ENCODE peak calls at places on chromosome 9, in nine cellular contexts. F, I, S, H, Q, J, D, Z and C are unnamed samples.

GRCh38 chr9:3954228-3954949 is 345.5 kb downstream of the GLIS3 start:
- DNase-seq in Z (no peak), I (no peak), S (no peak), H (no peak), Q (no peak), D (no peak), J (no peak), F (no peak), C (no peak)

GRCh38 chr9:123027517-123027916 is 6.0 kb upstream of the GPR21 start:
- DNase-seq in H (no peak), Z (no peak), J (no peak), S (no peak), I (no peak), Q (no peak), D (no peak), F (no peak), C (no peak)

GRCh38 chr9:17462869-17463464 is 115.9 kb upstream of the SH3GL2 start:
- DNase-seq in F (peak), S (no peak), H (peak), Z (no peak), J (no peak), D (peak), I (no peak), Q (peak), C (no peak)

GRCh38 chr9:137312852-137313325 is 10.8 kb upstream of the NRARP start:
- DNase-seq in F (no peak), S (peak), I (no peak), Q (no peak), J (no peak), Z (peak), D (no peak), H (no peak), C (peak)

GRCh38 chr9:98730914-98731313 is 22.2 kb upstream of the GABBR2 start:
- DNase-seq in S (no peak), I (no peak), J (no peak), Z (no peak), H (no peak), F (no peak), D (no peak), Q (no peak), C (no peak)

GRCh38 chr9:99724640-99725039 is 97.0 kb upstream of the NR4A3 start:
- DNase-seq in D (no peak), Q (no peak), H (no peak), J (no peak), Z (no peak), I (no peak), S (no peak), F (no peak), C (no peak)

GRCh38 chr9:101486693-101487442 is 46.8 kb upstream of the RNF20 start:
- DNase-seq in H (peak), S (peak), Z (peak), Q (peak), F (no peak), I (no peak), J (no peak), D (peak), C (peak)

GRCh38 chr9:70772591-70772990 is 348.8 kb downstream of the TRPM3 start:
- DNase-seq in Z (no peak), F (no peak), H (no peak), S (no peak), I (no peak), J (no peak), Q (no peak), D (no peak), C (no peak)

GRCh38 chr9:122900791-122901190 is 4.4 kb downstream of the RC3H2 start:
- DNase-seq in F (no peak), H (no peak), J (no peak), Q (no peak), D (no peak), S (no peak), Z (no peak), I (no peak), C (no peak)

GRCh38 chr9:4475301-4475700 is 15.0 kb upstream of the SLC1A1 start:
- DNase-seq in D (no peak), H (no peak), J (no peak), I (no peak), Q (no peak), S (no peak), F (no peak), Z (no peak), C (no peak)

GRCh38 chr9:34869390-34869789 is 88.7 kb upstream of the PHF24 start:
- DNase-seq in J (no peak), Z (no peak), S (no peak), H (peak), I (no peak), D (no peak), Q (no peak), F (peak), C (peak)

GRCh38 chr9:98971168-98971914 is 27.6 kb downstream of the COL15A1 start:
- DNase-seq in Q (no peak), D (peak), H (peak), F (no peak), Z (no peak), S (no peak), J (no peak), I (no peak), C (peak)

GRCh38 chr9:87681271-87682061 is 44.5 kb upstream of the CTSL start:
- DNase-seq in J (no peak), Z (no peak), Q (no peak), F (no peak), D (no peak), H (no peak), S (no peak), I (no peak), C (no peak)

GRCh38 chr9:130886981-130887380 is 9.6 kb downstream of the QRFP start:
- DNase-seq in D (no peak), H (no peak), J (no peak), F (no peak), Q (no peak), I (no peak), Z (no peak), S (no peak), C (peak)

GRCh38 chr9:14466429-14466818 is 152.5 kb upstream of the NFIB start:
- DNase-seq in Z (no peak), I (no peak), F (no peak), D (no peak), Q (no peak), J (no peak), S (no peak), H (no peak), C (no peak)

GRCh38 chr9:120655005-120655622 is 59.2 kb downstream of the MEGF9 start:
- DNase-seq in J (no peak), F (no peak), Z (no peak), S (no peak), I (no peak), H (peak), Q (no peak), D (no peak), C (no peak)

GRCh38 chr9:137387034-137387890 is 35.7 kb downstream of the EXD3 start:
- DNase-seq in I (peak), J (peak), Z (no peak), H (no peak), S (no peak), Q (no peak), F (no peak), D (no peak), C (peak)

GRCh38 chr9:123266655-123267421 is 1.5 kb downstream of the STRBP start:
- DNase-seq in H (no peak), S (no peak), J (no peak), I (no peak), Z (no peak), F (no peak), Q (no peak), D (no peak), C (no peak)

GRCh38 chr9:123400926-123401503 is 45.0 kb downstream of the CRB2 start:
- DNase-seq in F (no peak), Q (no peak), I (no peak), J (no peak), Z (no peak), D (no peak), S (no peak), H (no peak), C (peak)

GRCh38 chr9:13587581-13587980 is 308.1 kb upstream of the MPDZ start:
- DNase-seq in S (no peak), I (no peak), F (no peak), Q (peak), J (no peak), H (no peak), D (no peak), Z (no peak), C (peak)

GRCh38 chr9:29332789-29333188 is 1759.5 kb upstream of the C9orf72 start:
- DNase-seq in S (no peak), J (no peak), F (no peak), H (no peak), Z (no peak), Q (no peak), D (peak), I (no peak), C (no peak)

GRCh38 chr9:127083598-127083997 is 38.8 kb downstream of the ANGPTL2 start:
- DNase-seq in I (no peak), S (no peak), Z (no peak), Q (no peak), F (peak), H (no peak), J (no peak), D (no peak), C (no peak)

GRCh38 chr9:4739587-4740372 is 1.2 kb downstream of the AK3 start:
- DNase-seq in Z (no peak), S (no peak), Q (no peak), I (no peak), H (no peak), D (no peak), J (no peak), F (peak), C (no peak)

GRCh38 chr9:120413121-120414048 is 166.6 kb downstream of the CDK5RAP2 start:
- DNase-seq in H (no peak), D (no peak), Z (no peak), Q (no peak), S (no peak), I (no peak), F (peak), J (no peak), C (no peak)

GRCh38 chr9:18768951-18769622 is 263.9 kb downstream of the SAXO1 start:
- DNase-seq in Z (no peak), F (no peak), S (no peak), D (no peak), Q (no peak), H (no peak), J (no peak), I (no peak), C (no peak)